ENCODE peak calls at places on chromosome 7, in six cellular contexts. U is HepG2, I is K562, S is SK-N-SH, J is GM12891, Y is GM12892. G is an unnamed sample.

GRCh38 chr7:50826371-50827172 is 43.9 kb upstream of the GRB10 start:
- DNase-seq in U (peak; percentile 78), I (no peak), S (no peak), J (no peak), Y (no peak), G (no peak)

GRCh38 chr7:63900394-63901203 is 98.0 kb upstream of the ZNF722 start:
- DNase-seq in U (no peak), I (peak; percentile 41), S (peak; percentile 95), J (no peak), Y (no peak), G (no peak)

GRCh38 chr7:112995091-112995824 is 91.4 kb downstream of the GPR85 start:
- DNase-seq in U (no peak), I (no peak), S (no peak), J (no peak), Y (no peak), G (no peak)

GRCh38 chr7:73978681-73979563 is 49.1 kb upstream of the ELN start:
- DNase-seq in U (peak; percentile 89), I (peak; percentile 76), S (peak; percentile 55), J (peak; percentile 77), Y (no peak), G (peak; percentile 29)

GRCh38 chr7:93044147-93044810 is 73.5 kb downstream of the SAMD9 start:
- DNase-seq in U (no peak), I (no peak), S (no peak), J (no peak), Y (no peak), G (no peak)

GRCh38 chr7:68807681-68808080 is 790.6 kb upstream of the AUTS2 start:
- DNase-seq in U (no peak), I (no peak), S (no peak), J (no peak), Y (no peak), G (no peak)

GRCh38 chr7:91242097-91242846 is 22.0 kb upstream of the FZD1 start:
- DNase-seq in U (no peak), I (no peak), S (no peak), J (no peak), Y (no peak), G (no peak)

GRCh38 chr7:141864765-141865447 is 23.6 kb upstream of the PRSS37 start:
- DNase-seq in U (no peak), I (no peak), S (no peak), J (no peak), Y (no peak), G (no peak)

GRCh38 chr7:98374285-98374680 is 26.6 kb downstream of the BAIAP2L1 start:
- DNase-seq in U (no peak), I (no peak), S (no peak), J (no peak), Y (no peak), G (no peak)

GRCh38 chr7:112204776-112205347 is 1.3 kb downstream of the DOCK4 start:
- DNase-seq in U (no peak), I (no peak), S (no peak), J (no peak), Y (no peak), G (no peak)

GRCh38 chr7:115933463-115933862 is 97.1 kb downstream of the TFEC start:
- DNase-seq in U (no peak), I (no peak), S (no peak), J (no peak), Y (no peak), G (no peak)

GRCh38 chr7:33623267-33623666 is 282.1 kb upstream of the BMPER start:
- DNase-seq in U (no peak), I (no peak), S (no peak), J (no peak), Y (no peak), G (no peak)

GRCh38 chr7:81990395-81990794 is 220.5 kb upstream of the HGF start:
- DNase-seq in U (no peak), I (no peak), S (no peak), J (no peak), Y (no peak), G (no peak)

GRCh38 chr7:377069-378040 is 87.4 kb downstream of the FOXL3 start:
- DNase-seq in U (no peak), I (no peak), S (peak; percentile 35), J (no peak), Y (no peak), G (no peak)
- TF ChIP-seq TAF1 in U (no peak), I (no peak), S (no peak), J (no peak), Y (no peak), G (no peak)

DNA sequence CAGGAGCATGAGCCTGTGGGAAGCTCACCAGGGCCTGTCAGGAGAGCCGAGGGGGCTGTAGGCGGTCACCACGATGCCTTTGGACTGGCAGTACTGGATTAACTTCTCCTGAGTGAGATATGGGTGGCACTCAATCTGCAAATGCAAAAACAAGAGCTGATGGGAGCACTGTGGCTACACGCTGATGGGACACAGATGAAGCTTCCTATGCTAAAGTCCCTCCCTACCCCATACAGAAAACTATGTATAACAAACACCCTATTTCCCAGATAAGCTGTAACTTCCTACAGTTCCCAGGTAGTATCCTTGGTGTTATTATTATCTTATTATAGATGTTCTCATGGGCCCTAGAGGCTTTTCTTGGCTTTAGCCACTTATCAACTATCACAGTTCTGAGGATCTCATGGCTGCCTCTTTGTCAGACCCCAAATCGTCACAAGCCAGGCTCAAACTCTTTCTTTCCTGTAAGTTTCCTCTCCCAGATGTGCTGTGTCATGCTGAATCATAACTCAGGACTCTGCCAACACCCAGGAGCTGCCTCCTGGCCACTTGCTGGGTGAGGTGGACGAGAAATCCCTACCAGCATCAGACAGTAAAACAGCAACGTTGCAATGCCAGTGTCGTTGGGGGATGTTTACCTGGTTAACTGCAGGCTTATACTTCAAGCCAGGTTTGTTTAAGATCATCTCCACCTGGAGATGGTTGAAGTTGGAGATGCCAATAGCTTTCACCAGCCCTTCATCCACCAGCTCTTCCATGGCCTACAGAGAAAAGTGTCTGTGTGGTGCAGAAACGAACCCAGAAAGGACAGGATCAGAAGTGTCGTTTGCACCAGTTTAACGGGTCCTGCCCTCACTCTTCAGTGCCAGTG is 10.3 kb downstream of the AKR1B1 start:
- DNase-seq in U (no peak), I (peak; percentile 80), S (no peak), J (no peak), Y (no peak), G (no peak)
- TF ChIP-seq TAF1 in U (no peak), I (no peak), S (no peak), J (no peak), Y (no peak), G (no peak)

DNA sequence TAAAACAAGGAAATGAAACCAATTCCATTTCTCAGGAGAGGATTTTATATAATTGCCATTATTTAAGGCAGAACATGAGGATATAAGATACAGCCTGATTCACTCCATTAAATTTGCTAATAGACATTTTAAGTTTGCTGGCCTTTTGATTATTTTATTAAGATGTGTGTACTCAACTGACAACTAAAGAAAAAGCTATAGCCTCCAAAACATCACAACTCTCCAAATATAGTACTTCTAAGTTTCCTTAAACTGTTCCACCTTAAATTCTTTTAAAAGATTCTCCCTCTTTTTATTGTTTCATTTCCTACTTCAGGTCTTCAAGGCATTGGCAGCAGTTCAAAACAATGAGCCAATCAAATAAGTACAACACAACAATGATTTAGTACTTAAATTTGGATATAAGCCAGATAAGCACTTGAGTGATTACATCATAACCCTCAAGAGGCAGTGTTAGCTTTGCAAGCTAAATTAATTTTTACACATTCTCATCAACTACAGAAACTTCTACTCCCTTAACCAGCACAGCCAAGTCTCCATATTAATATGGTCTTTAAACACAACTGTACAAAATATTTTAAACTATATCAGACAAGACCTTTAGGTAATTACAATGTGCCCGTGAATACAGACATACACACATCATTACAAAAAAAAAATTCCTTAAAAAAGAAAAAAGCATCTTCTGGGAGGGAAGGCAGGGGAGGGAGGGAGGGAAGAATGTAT is 121.8 kb downstream of the KMT2C start:
- DNase-seq in U (no peak), I (peak; percentile 52), S (peak; percentile 55), J (no peak), Y (no peak), G (no peak)
- TF ChIP-seq TAF1 in U (no peak), I (no peak), S (no peak), J (no peak), Y (no peak), G (no peak)

GRCh38 chr7:6171532-6172330 is 100.7 kb downstream of the CYTH3 start:
- DNase-seq in U (no peak), I (no peak), S (no peak), J (no peak), Y (no peak), G (peak; percentile 83)
- TF ChIP-seq TAF1 in U (no peak), I (no peak), S (no peak), J (no peak), Y (no peak), G (no peak)

GRCh38 chr7:70870349-70870748 is 261.6 kb upstream of the GALNT17 start:
- DNase-seq in U (no peak), I (no peak), S (no peak), J (no peak), Y (no peak), G (no peak)
- TF ChIP-seq TAF1 in U (no peak), I (no peak), S (no peak), J (no peak), Y (no peak), G (no peak)

GRCh38 chr7:101952355-101953247 is 135.2 kb downstream of the CUX1 start:
- DNase-seq in U (no peak), I (peak; percentile 42), S (no peak), J (no peak), Y (no peak), G (no peak)

GRCh38 chr7:101954494-101954893 is 137.1 kb downstream of the CUX1 start:
- DNase-seq in U (no peak), I (no peak), S (no peak), J (no peak), Y (no peak), G (no peak)

GRCh38 chr7:101951757-101952156 is 134.3 kb downstream of the CUX1 start:
- DNase-seq in U (no peak), I (no peak), S (no peak), J (no peak), Y (no peak), G (no peak)

GRCh38 chr7:101950450-101951119 is 133.2 kb downstream of the CUX1 start:
- DNase-seq in U (no peak), I (peak; percentile 79), S (no peak), J (no peak), Y (no peak), G (no peak)

DNA sequence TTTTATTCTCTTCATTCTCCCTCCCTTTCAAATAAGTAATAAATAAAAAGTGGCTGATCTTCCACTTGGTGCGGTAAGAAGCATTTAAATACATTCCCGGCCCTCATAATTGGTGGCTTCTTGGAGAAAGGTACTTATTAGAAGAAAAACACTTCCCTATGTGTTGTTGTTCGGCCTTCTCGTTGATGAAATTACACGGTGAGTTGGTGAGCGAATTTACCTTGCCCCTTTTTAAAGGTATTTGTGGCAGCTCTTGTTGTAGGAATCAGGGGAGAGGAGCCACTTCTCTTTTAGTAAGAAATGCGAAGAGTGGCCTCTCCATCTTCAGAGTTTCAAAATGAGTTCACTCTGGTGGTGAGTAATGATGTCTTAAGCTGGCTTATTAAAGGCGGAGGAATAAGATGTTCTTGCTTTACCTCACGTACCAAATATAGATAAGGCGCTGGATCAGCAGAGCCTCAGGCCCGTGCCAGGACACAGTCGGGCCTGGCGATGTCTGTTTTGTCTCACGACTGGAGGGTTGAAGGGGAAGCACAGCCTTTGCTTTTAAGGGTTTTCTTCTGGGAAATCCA is 135.9 kb downstream of the CUX1 start:
- DNase-seq in U (no peak), I (no peak), S (peak; percentile 81), J (peak; percentile 56), Y (no peak), G (no peak)
- TF ChIP-seq TAF1 in U (no peak), I (no peak), S (peak; percentile 11), J (no peak), Y (no peak), G (no peak)

G was measured in H1.